ENCODE peak calls at places on chromosome 3, in five cellular contexts. One of them, this sample, is unnamed.

GRCh38 chr3:143970773-143971366 is 753 bp upstream of the DIPK2A start:
- DNase-seq in ovary: peak
- DNase-seq in transverse colon: peak
- DNase-seq in fibroblast of lung: peak
- DNase-seq in astrocyte of the spinal cord: no peak
- DNase-seq in this sample: peak

GRCh38 chr3:178480795-178481194 is 55.4 kb upstream of the KCNMB2 start:
- DNase-seq in astrocyte of the spinal cord: no peak
- DNase-seq in ovary: no peak
- DNase-seq in transverse colon: no peak
- DNase-seq in fibroblast of lung: no peak
- DNase-seq in this sample: no peak

GRCh38 chr3:16252243-16252978 is 12.3 kb downstream of the DPH3 start:
- DNase-seq in astrocyte of the spinal cord: no peak
- DNase-seq in transverse colon: no peak
- DNase-seq in fibroblast of lung: no peak
- DNase-seq in ovary: no peak
- DNase-seq in this sample: no peak

GRCh38 chr3:175392653-175393052 is 533.5 kb downstream of the NAALADL2 start:
- DNase-seq in astrocyte of the spinal cord: peak
- DNase-seq in transverse colon: no peak
- DNase-seq in ovary: no peak
- DNase-seq in fibroblast of lung: peak
- DNase-seq in this sample: no peak

GRCh38 chr3:129615751-129616281 is 9.3 kb upstream of the PLXND1 start:
- DNase-seq in astrocyte of the spinal cord: no peak
- DNase-seq in fibroblast of lung: no peak
- DNase-seq in transverse colon: no peak
- DNase-seq in ovary: no peak
- DNase-seq in this sample: no peak

GRCh38 chr3:125125822-125126245 is 70.0 kb upstream of the HEG1 start:
- DNase-seq in ovary: no peak
- DNase-seq in transverse colon: no peak
- DNase-seq in fibroblast of lung: peak
- DNase-seq in astrocyte of the spinal cord: peak
- DNase-seq in this sample: peak

GRCh38 chr3:20028846-20029430 is 11.3 kb upstream of the KAT2B start:
- DNase-seq in transverse colon: no peak
- DNase-seq in fibroblast of lung: no peak
- DNase-seq in astrocyte of the spinal cord: no peak
- DNase-seq in ovary: no peak
- DNase-seq in this sample: no peak

GRCh38 chr3:46864051-46864881 is 1.0 kb upstream of the MYL3 start:
- DNase-seq in ovary: no peak
- DNase-seq in fibroblast of lung: peak
- DNase-seq in transverse colon: no peak
- DNase-seq in astrocyte of the spinal cord: no peak
- DNase-seq in this sample: no peak

GRCh38 chr3:168081856-168082255 is 13.9 kb downstream of the GOLIM4 start:
- DNase-seq in ovary: no peak
- DNase-seq in fibroblast of lung: no peak
- DNase-seq in transverse colon: no peak
- DNase-seq in astrocyte of the spinal cord: no peak
- DNase-seq in this sample: no peak

GRCh38 chr3:175672119-175672689 is 813.1 kb downstream of the NAALADL2 start:
- DNase-seq in astrocyte of the spinal cord: peak
- DNase-seq in ovary: no peak
- DNase-seq in transverse colon: no peak
- DNase-seq in fibroblast of lung: peak
- DNase-seq in this sample: no peak

GRCh38 chr3:86865506-86865905 is 125.4 kb downstream of the VGLL3 start:
- DNase-seq in transverse colon: no peak
- DNase-seq in fibroblast of lung: no peak
- DNase-seq in ovary: no peak
- DNase-seq in astrocyte of the spinal cord: peak
- DNase-seq in this sample: peak

DNA sequence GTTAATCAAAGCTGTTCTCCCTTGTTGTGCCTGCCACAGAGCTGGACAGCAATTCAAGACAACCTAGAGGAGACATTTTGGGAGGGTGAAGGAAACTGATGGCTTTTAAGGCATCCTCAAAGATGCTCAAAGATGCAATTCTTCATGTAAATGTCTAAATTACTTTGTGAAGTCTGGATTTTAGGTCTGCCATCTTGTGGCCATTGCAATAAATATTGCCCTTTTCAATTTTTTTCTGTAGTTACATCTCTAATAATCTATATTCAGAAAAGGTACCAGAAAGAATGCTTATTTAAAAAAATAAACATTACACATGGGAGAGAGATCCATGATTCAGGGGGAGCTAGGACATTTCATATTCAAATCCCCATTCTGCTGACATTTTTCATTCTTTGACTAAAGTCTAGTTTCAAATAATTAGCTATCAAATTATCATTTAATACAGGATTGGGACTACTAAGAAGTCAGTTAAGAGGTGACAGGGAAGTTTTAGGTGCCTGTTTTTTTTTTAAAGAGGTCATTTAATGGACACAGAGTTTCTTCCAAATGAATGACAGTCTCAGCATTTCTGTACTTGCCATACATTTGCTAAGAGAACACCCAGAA is 259.8 kb upstream of the WNT5A start:
- DNase-seq in astrocyte of the spinal cord: peak
- DNase-seq in ovary: no peak
- DNase-seq in fibroblast of lung: peak
- DNase-seq in transverse colon: no peak
- DNase-seq in this sample: no peak
- TF ChIP-seq CTCF in astrocyte of the spinal cord: peak
- TF ChIP-seq CTCF in ovary: peak
- TF ChIP-seq CTCF in fibroblast of lung: peak
- TF ChIP-seq CTCF in transverse colon: peak
- TF ChIP-seq CTCF in this sample: peak

DNA sequence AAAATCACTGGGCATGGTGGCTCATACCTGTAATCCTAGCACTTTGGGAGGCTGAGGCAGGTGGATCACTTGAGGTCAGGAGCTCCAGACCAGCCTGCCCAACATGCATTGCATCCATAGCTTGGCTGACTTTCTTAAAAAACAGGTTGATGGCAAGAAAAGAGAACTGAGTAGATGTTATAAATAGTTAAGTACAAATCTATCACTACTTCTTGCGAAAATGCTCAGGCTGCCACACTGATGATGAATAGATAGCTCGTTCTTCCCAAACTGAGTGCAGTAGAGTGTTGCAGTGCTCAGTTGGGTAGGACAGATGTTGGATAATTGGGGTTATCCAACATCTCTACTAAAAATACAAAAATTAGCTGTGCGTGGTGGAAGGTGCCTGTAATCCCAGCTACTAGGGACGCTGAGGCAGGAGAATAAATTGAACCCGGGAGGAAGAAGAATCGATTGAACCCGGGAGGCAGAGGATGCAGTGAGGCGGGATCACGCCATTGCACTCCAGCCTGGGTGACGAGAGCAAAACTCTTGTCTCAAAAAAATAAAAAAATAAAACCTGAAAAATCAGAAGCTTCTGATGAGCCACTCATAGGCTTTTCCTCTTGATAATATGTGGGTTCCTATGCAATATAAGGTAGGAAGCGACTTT is 1.2 kb downstream of the BTLA start:
- DNase-seq in astrocyte of the spinal cord: no peak
- DNase-seq in ovary: no peak
- DNase-seq in transverse colon: no peak
- DNase-seq in fibroblast of lung: no peak
- DNase-seq in this sample: no peak
- H3K4me3 ChIP-seq in astrocyte of the spinal cord: no peak
- H3K4me3 ChIP-seq in ovary: no peak
- H3K4me3 ChIP-seq in transverse colon: peak
- H3K4me3 ChIP-seq in fibroblast of lung: no peak
- H3K4me3 ChIP-seq in this sample: no peak

GRCh38 chr3:60323651-60324050 is 927.6 kb downstream of the FHIT start:
- DNase-seq in transverse colon: no peak
- DNase-seq in astrocyte of the spinal cord: no peak
- DNase-seq in ovary: no peak
- DNase-seq in fibroblast of lung: no peak
- DNase-seq in this sample: no peak
- TF ChIP-seq CTCF in transverse colon: no peak
- TF ChIP-seq CTCF in astrocyte of the spinal cord: no peak
- TF ChIP-seq CTCF in ovary: no peak
- TF ChIP-seq CTCF in fibroblast of lung: no peak
- TF ChIP-seq CTCF in this sample: no peak

GRCh38 chr3:141659821-141660597 is 78.1 kb upstream of the RNF7 start:
- DNase-seq in ovary: peak
- DNase-seq in transverse colon: peak
- DNase-seq in astrocyte of the spinal cord: peak
- DNase-seq in fibroblast of lung: peak
- DNase-seq in this sample: no peak
- H3K4me3 ChIP-seq in ovary: peak
- H3K4me3 ChIP-seq in transverse colon: peak
- H3K4me3 ChIP-seq in astrocyte of the spinal cord: peak
- H3K4me3 ChIP-seq in fibroblast of lung: peak
- H3K4me3 ChIP-seq in this sample: peak

DNA sequence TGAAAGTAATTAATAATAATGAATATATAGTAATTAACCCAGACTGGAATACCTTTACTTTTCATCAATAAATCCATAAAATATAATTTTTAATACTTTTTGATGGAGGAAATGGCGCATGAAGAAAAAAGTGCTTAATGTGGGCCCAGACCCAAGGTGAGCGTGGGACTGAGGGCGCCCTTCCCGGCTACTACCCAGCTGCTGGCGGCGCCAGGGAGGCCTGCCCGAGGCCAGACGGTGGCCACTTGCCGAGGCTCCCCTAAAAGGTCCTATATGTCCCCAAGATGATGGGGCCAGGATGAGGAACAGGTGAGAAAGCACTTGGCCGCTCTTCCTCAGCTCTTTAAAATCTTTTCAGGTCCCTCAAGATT is 29.1 kb downstream of the CCNL1 start:
- DNase-seq in astrocyte of the spinal cord: no peak
- DNase-seq in ovary: no peak
- DNase-seq in fibroblast of lung: no peak
- DNase-seq in transverse colon: no peak
- DNase-seq in this sample: no peak
- TF ChIP-seq CTCF in astrocyte of the spinal cord: no peak
- TF ChIP-seq CTCF in ovary: no peak
- TF ChIP-seq CTCF in fibroblast of lung: no peak
- TF ChIP-seq CTCF in transverse colon: peak
- TF ChIP-seq CTCF in this sample: no peak

DNA sequence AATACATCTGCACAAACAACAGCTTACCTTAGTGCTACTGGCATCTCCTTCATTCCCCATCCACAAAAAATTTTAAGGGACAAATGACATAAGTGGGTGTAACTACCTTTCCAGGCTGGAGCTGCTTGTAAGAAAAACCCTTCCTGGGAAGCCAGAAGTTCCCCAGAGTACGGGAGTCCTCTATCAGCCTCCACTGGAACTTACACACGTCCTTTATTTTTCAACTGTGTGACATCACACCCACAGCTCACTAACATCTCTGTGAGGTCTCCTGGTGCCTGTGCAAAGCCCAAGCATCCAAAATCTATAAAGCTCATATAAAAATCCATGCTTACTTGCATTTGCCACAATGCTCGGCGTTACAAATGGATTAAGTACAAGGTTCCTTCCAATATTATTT is 27.6 kb downstream of the LRIG1 start:
- DNase-seq in transverse colon: no peak
- DNase-seq in astrocyte of the spinal cord: peak
- DNase-seq in ovary: no peak
- DNase-seq in fibroblast of lung: peak
- DNase-seq in this sample: no peak
- H3K4me3 ChIP-seq in transverse colon: peak
- H3K4me3 ChIP-seq in astrocyte of the spinal cord: no peak
- H3K4me3 ChIP-seq in ovary: no peak
- H3K4me3 ChIP-seq in fibroblast of lung: peak
- H3K4me3 ChIP-seq in this sample: peak

DNA sequence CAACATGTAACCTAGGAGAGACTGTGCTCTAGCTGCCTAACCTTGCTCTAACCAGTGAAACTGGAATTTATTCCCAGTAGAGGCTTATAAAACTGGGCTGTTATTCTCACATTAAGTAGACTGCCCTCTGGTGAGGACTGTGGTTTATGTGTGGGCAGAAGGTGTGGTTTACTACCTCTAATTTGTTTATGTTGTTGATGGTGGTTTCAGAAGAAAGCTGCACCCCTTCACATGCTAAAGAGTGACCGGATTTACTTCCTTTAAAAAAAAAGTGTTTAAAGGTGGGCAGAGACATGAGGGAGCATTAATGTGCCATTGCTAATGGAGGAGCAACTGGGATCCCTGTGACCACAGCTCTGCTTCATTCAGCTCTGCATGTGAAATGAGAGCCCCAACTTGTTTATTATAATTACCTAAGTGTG is 273.2 kb downstream of the MECOM start:
- DNase-seq in transverse colon: peak
- DNase-seq in ovary: no peak
- DNase-seq in astrocyte of the spinal cord: no peak
- DNase-seq in fibroblast of lung: no peak
- DNase-seq in this sample: no peak
- TF ChIP-seq CTCF in transverse colon: peak
- TF ChIP-seq CTCF in ovary: no peak
- TF ChIP-seq CTCF in astrocyte of the spinal cord: peak
- TF ChIP-seq CTCF in fibroblast of lung: peak
- TF ChIP-seq CTCF in this sample: peak

GRCh38 chr3:188584162-188584529 is 430.2 kb downstream of the LPP start:
- DNase-seq in ovary: no peak
- DNase-seq in astrocyte of the spinal cord: peak
- DNase-seq in transverse colon: no peak
- DNase-seq in fibroblast of lung: peak
- DNase-seq in this sample: peak
- H3K4me3 ChIP-seq in ovary: no peak
- H3K4me3 ChIP-seq in astrocyte of the spinal cord: no peak
- H3K4me3 ChIP-seq in transverse colon: no peak
- H3K4me3 ChIP-seq in fibroblast of lung: no peak
- H3K4me3 ChIP-seq in this sample: no peak

DNA sequence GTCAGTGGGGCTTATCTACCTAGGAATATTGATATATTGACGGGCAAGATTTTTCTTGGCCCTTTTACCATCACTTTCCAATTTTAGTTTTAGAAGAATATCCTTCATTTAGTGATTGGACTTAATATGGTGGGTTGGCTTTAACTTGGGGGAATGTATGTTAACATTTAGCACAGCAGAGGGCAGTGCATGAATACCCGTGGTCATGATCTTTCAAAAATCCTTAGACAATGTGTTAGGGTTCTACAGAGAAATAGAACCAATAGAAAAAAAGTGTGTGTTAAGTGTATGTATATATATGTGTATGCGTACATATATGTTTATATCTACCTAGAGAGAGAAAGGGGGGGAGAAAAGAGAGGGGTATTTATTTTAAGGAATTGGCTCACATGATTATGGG is 36.9 kb downstream of the GPR171 start:
- DNase-seq in fibroblast of lung: peak
- DNase-seq in ovary: no peak
- DNase-seq in astrocyte of the spinal cord: no peak
- DNase-seq in transverse colon: no peak
- DNase-seq in this sample: no peak
- TF ChIP-seq CTCF in fibroblast of lung: peak
- TF ChIP-seq CTCF in ovary: no peak
- TF ChIP-seq CTCF in astrocyte of the spinal cord: peak
- TF ChIP-seq CTCF in transverse colon: no peak
- TF ChIP-seq CTCF in this sample: peak

GRCh38 chr3:196689941-196690660 is 21.9 kb downstream of the CEP19 start:
- DNase-seq in astrocyte of the spinal cord: no peak
- DNase-seq in ovary: no peak
- DNase-seq in transverse colon: no peak
- DNase-seq in fibroblast of lung: no peak
- DNase-seq in this sample: no peak

GRCh38 chr3:196686436-196686835 is 25.6 kb downstream of the CEP19 start:
- DNase-seq in transverse colon: no peak
- DNase-seq in fibroblast of lung: no peak
- DNase-seq in ovary: no peak
- DNase-seq in astrocyte of the spinal cord: no peak
- DNase-seq in this sample: no peak

GRCh38 chr3:196688349-196688748 is 23.7 kb downstream of the CEP19 start:
- DNase-seq in transverse colon: peak
- DNase-seq in fibroblast of lung: peak
- DNase-seq in astrocyte of the spinal cord: peak
- DNase-seq in ovary: no peak
- DNase-seq in this sample: no peak

GRCh38 chr3:196684548-196685407 is 27.3 kb downstream of the CEP19 start:
- DNase-seq in ovary: peak
- DNase-seq in astrocyte of the spinal cord: peak
- DNase-seq in transverse colon: peak
- DNase-seq in fibroblast of lung: peak
- DNase-seq in this sample: no peak
- H3K4me3 ChIP-seq in ovary: no peak
- H3K4me3 ChIP-seq in astrocyte of the spinal cord: no peak
- H3K4me3 ChIP-seq in transverse colon: no peak
- H3K4me3 ChIP-seq in fibroblast of lung: no peak
- H3K4me3 ChIP-seq in this sample: no peak